ENCODE peak calls at places on chromosome X, in eight cellular contexts. T, J, B, D, W, I, P and A are unnamed samples.

GRCh38 chrX:435536-436122 is 48.9 kb upstream of the PPP2R3B start:
- DNase-seq in B (no peak), J (no peak), D (no peak), W (no peak), T (no peak), I (no peak), P (no peak), A (no peak)

GRCh38 chrX:1210844-1211243 is 1.6 kb downstream of the CRLF2 start:
- DNase-seq in B (no peak), P (no peak), W (no peak), J (no peak), D (no peak), T (no peak), I (no peak), A (no peak)

GRCh38 chrX:87805829-87806490 is 288.4 kb downstream of the KLHL4 start:
- DNase-seq in T (no peak), D (no peak), J (no peak), B (peak; percentile 0), I (peak; percentile 3), W (no peak), P (no peak), A (peak; percentile 22)

GRCh38 chrX:40734956-40735317 is 405 bp downstream of the MED14 start:
- DNase-seq in T (no peak), P (no peak), B (peak; percentile 39), D (no peak), I (peak; percentile 22), J (no peak), W (no peak), A (no peak)

GRCh38 chrX:103254171-103254824 is 657 bp downstream of the TCEAL8 start:
- DNase-seq in T (peak; percentile 62), P (peak; percentile 8), B (peak; percentile 40), D (no peak), I (peak; percentile 57), J (peak; percentile 78), W (no peak), A (peak; percentile 34)

GRCh38 chrX:118626346-118626745 is 101.1 kb upstream of the IL13RA1 start:
- DNase-seq in T (no peak), P (no peak), B (no peak), W (no peak), J (no peak), D (no peak), I (no peak), A (no peak)

GRCh38 chrX:139759637-139760036 is 51.7 kb upstream of the MCF2 start:
- DNase-seq in J (no peak), D (no peak), W (no peak), P (no peak), B (peak; percentile 33), I (no peak), T (peak; percentile 28), A (no peak)

GRCh38 chrX:80229626-80230025 is 190.6 kb upstream of the TENT5D start:
- DNase-seq in D (no peak), I (no peak), B (no peak), W (no peak), T (no peak), J (no peak), P (no peak), A (no peak)

GRCh38 chrX:82230013-82230412 is 1028.1 kb downstream of the SH3BGRL start:
- DNase-seq in D (no peak), I (no peak), P (no peak), J (no peak), B (no peak), T (peak; percentile 1), W (no peak), A (no peak)

GRCh38 chrX:137031517-137032377 is 2.0 kb downstream of the GPR101 start:
- DNase-seq in I (no peak), T (peak; percentile 47), W (no peak), D (peak; percentile 12), B (peak; percentile 52), P (no peak), J (no peak), A (peak; percentile 8)

GRCh38 chrX:989959-990510 is 222.4 kb downstream of the CRLF2 start:
- DNase-seq in I (peak; percentile 78), J (peak; percentile 10), B (peak; percentile 82), P (no peak), T (no peak), D (no peak), W (peak; percentile 86), A (peak; percentile 92)

GRCh38 chrX:41445171-41445570 is 2.0 kb upstream of the NYX start:
- DNase-seq in I (no peak), J (no peak), T (peak; percentile 20), D (no peak), W (no peak), B (no peak), P (no peak), A (no peak)

GRCh38 chrX:135518161-135518560 is 2.3 kb upstream of the INTS6L start:
- DNase-seq in B (no peak), P (no peak), D (no peak), T (no peak), W (no peak), J (no peak), I (no peak), A (no peak)

GRCh38 chrX:150324035-150324728 is 38.9 kb upstream of the MAMLD1 start:
- DNase-seq in P (no peak), I (no peak), T (no peak), D (no peak), W (no peak), B (peak; percentile 97), J (no peak), A (peak; percentile 93)

GRCh38 chrX:17559728-17560379 is 177.4 kb upstream of the SCML1 start:
- DNase-seq in T (peak; percentile 29), J (no peak), W (no peak), B (peak; percentile 93), I (no peak), D (no peak), P (no peak), A (peak; percentile 89)